ENCODE peak calls at places on chromosomes 4 and X, in nine cellular contexts. G is upper lobe of right lung; C is CD8-positive, alpha-beta memory T cell; N is left ventricle myocardium inferior; R is naive thymus-derived CD4-positive, alpha-beta T cell; U is cardiac muscle cell; K is GM23248; W is right lobe of liver; L is substantia nigra. Q is an unnamed sample.

GRCh38 chr4:53014368-53014767 is 152.3 kb downstream of the RASL11B start:
- DNase-seq in N (no peak), G (no peak), W (no peak), U (no peak), L (no peak), K (no peak), R (no peak), C (no peak), Q (no peak)

GRCh38 chrX:1093112-1093511 is 119.3 kb downstream of the CRLF2 start:
- DNase-seq in K (no peak), N (no peak), L (no peak), C (no peak), R (peak), U (no peak), W (no peak), G (no peak), Q (no peak)

GRCh38 chrX:153533041-153533565 is 15.7 kb downstream of the ATP2B3 start:
- DNase-seq in N (no peak), C (no peak), R (no peak), W (no peak), L (no peak), G (no peak), K (no peak), U (no peak), Q (no peak)

GRCh38 chrX:22575161-22575845 is 302.6 kb downstream of the CBLL2 start:
- DNase-seq in W (no peak), R (no peak), K (peak), C (no peak), N (no peak), G (no peak), U (no peak), L (no peak), Q (no peak)

GRCh38 chrX:139826065-139827044 is 106.5 kb downstream of the ATP11C start:
- DNase-seq in W (peak), R (no peak), N (no peak), L (peak), U (peak), G (no peak), K (peak), C (no peak), Q (no peak)

GRCh38 chrX:26100421-26100920 is 37.7 kb upstream of the MAGEB18 start:
- DNase-seq in R (no peak), G (no peak), L (no peak), W (no peak), C (no peak), N (no peak), U (no peak), K (no peak), Q (no peak)

GRCh38 chr4:43277003-43277402 is 384.5 kb downstream of the GRXCR1 start:
- DNase-seq in N (no peak), R (no peak), G (no peak), C (no peak), W (no peak), U (peak), L (no peak), K (peak), Q (no peak)

GRCh38 chrX:69107231-69107739 is 58.0 kb downstream of the PJA1 start:
- DNase-seq in C (no peak), L (no peak), K (no peak), W (no peak), N (peak), G (no peak), R (no peak), U (peak), Q (no peak)

GRCh38 chr4:1501754-1502500 is 95.7 kb upstream of the NKX1-1 start:
- DNase-seq in G (peak), C (peak), R (no peak), W (peak), N (no peak), K (no peak), L (no peak), U (no peak), Q (no peak)

GRCh38 chr4:124432500-124432899 is 280.0 kb downstream of the ANKRD50 start:
- DNase-seq in C (no peak), R (no peak), N (no peak), K (peak), W (no peak), L (no peak), U (peak), G (no peak), Q (no peak)

GRCh38 chr4:97910005-97910404 is 233.3 kb downstream of the STPG2 start:
- DNase-seq in C (no peak), R (no peak), K (no peak), G (no peak), U (no peak), W (no peak), N (no peak), L (no peak), Q (no peak)

GRCh38 chr4:176654565-176655216 is 138.0 kb downstream of the VEGFC start:
- DNase-seq in L (no peak), R (no peak), U (no peak), N (no peak), K (no peak), C (no peak), G (no peak), W (no peak), Q (no peak)

GRCh38 chr4:68347845-68348244 is 2.0 kb downstream of the YTHDC1 start:
- DNase-seq in W (no peak), C (no peak), K (no peak), R (no peak), U (no peak), G (no peak), L (no peak), N (no peak), Q (no peak)

GRCh38 chr4:107579099-107579498 is 140.9 kb downstream of the PAPSS1 start:
- DNase-seq in U (no peak), G (no peak), C (no peak), L (no peak), N (no peak), R (no peak), K (no peak), W (no peak), Q (no peak)

GRCh38 chr4:25019501-25019900 is 11.2 kb downstream of the LGI2 start:
- DNase-seq in U (no peak), W (no peak), K (no peak), C (no peak), L (no peak), G (no peak), N (no peak), R (no peak), Q (no peak)

GRCh38 chr4:169268951-169269781 is 1.6 kb downstream of the SH3RF1 start:
- DNase-seq in N (no peak), U (peak), K (peak), C (no peak), L (no peak), R (no peak), G (no peak), W (peak), Q (no peak)

GRCh38 chr4:114263233-114263632 is 283.8 kb upstream of the ARSJ start:
- DNase-seq in K (peak), N (no peak), L (no peak), W (no peak), R (no peak), C (no peak), G (no peak), U (peak), Q (no peak)

GRCh38 chr4:7761720-7762119 is 177.9 kb downstream of the AFAP1 start:
- DNase-seq in U (peak), C (peak), R (peak), W (no peak), G (peak), K (peak), N (peak), L (peak), Q (peak)

GRCh38 chr4:67103001-67103737 is 442.1 kb downstream of the CENPC start:
- DNase-seq in G (no peak), C (no peak), R (no peak), W (no peak), L (no peak), U (no peak), K (no peak), N (no peak), Q (no peak)

GRCh38 chrX:69285881-69286545 is 120.8 kb upstream of the PJA1 start:
- DNase-seq in L (peak), W (peak), K (peak), U (peak), C (peak), N (peak), G (peak), R (peak), Q (no peak)

DNA sequence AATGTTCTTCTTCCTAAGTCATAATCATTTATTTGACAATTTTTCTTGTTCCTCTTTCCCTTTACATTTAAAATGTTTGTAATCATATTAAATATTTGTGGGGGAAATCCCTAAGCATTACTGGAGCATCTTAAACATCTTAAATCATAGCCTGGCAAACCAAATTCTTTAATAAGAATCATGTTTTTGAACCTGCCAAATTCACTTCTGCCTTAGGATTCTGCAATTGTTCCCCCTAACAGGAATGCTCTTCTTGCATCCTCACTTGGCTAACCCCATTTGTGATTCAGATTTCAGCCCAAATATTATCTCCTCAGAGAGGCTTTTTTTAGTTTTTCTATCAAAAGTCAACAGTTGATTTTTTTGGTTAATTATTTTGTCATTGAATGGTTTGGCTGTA is 241.2 kb downstream of the MAPK10 start:
- DNase-seq in C (no peak), G (no peak), U (no peak), W (no peak), K (peak), R (no peak), L (no peak), N (no peak), Q (no peak)
- H3K27ac ChIP-seq in C (no peak), G (no peak), U (no peak), W (no peak), K (peak), R (no peak), L (no peak), N (no peak), Q (no peak)

DNA sequence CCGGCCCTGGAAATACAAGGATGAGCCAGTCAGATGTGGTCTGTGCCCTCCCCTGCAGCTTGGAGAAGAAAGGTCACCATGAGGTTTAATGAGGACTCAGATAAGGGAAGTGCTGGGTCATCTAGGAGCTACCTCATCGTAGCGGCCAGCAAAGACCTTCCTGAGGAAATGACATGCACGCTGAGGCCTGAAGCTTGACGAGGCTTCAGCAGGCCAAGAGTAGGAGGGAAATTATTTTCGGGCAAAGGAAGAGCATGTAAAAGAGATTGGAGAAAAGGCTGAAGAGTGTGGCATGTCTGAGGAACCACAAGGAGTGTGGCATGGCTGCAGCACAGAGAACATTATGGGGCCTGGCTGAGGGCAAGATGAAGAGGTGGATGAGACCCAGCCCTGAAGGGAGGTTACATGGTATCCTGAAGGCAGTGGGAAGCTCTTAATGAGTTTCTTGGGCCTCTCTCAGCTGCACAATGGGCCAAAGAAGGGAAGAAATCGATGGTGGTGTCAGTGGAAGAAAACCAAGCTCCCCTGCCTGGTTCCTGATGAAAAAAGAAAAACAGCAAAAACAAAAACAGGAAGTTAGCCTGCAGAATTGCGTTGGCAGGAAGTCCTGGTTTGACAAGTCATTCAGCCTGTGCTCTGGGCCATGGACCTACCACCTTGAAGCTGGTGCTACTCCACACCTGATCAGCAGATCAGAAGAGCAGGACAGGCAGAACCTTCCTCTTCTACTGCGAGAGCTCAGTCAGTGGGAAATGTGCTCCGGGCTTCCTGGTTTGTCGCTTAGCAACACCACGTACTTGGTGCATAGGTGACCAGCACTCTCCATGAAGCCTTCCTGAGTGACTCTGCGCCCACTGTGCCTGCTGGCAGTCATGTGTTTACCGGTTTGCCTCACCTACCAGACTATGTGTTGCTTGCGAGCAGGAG is 134.5 kb upstream of the KLF3 start:
- DNase-seq in L (no peak), C (peak), G (peak), U (no peak), W (peak), K (no peak), R (peak), N (peak), Q (no peak)
- H3K27ac ChIP-seq in L (peak), C (peak), G (peak), U (no peak), W (peak), K (no peak), R (peak), N (peak), Q (peak)

DNA sequence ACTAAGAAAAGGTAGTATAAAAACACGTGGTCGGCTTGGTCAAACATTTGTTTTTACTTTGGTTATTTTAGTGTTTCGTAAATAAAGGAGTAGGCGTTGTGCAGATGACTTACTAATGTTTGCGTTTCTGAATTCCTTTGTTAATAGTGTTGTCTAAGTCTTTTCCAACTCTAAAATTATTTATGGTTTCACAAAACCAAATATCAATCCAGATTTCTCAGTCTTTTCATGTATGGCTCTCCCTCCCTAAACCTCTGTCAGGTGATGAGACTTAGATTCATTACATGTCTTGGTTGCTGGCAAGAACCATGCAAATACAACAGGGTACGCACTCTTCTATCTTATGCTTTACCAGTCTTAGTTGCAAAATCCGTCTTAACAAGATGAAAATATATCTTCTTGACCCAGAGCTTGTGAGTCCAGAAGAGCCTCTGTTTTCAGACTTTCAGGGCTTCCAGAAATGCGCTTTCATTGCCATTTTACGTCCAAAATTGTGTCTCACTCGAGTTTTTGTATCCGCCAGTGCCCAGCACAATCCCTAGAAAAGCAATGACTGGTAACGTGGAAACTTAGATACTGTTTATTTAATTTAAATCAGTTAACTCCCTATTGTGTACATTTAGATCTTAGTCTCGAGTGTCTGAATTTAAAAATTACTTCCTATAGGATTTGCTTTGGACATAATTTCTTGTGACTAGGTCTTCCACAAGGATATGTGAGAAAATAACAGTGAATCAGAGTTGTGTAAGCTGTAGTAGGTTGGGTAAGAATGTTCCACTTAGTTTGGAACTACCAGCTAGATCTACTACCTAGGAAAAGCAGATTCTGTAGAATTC is 861 bp downstream of the MTHFD2L start:
- DNase-seq in N (no peak), U (peak), K (peak), R (no peak), G (no peak), L (no peak), W (no peak), C (no peak), Q (no peak)
- H3K27ac ChIP-seq in N (peak), U (peak), K (peak), R (peak), G (peak), L (peak), W (peak), C (peak), Q (no peak)

DNA sequence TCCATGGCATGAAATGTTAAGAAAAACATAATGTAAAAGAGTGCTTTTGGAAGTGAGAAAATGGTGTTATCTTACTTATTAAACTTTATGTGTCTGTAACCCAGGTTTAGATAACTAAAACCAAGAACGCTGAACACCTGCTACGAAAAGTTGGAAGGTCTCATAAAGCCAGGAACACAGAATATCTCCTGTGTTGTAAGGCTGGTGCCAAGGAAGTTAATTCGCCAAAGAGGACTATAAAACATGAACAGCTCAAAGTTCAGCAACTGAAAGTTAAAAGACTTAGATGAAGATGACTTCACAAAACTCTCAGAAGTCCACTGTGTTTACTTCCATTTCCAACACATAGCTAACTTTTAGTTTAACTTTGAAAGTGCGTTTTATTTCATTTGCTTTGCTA is 54.3 kb downstream of the GPRIN3 start:
- DNase-seq in L (no peak), C (no peak), K (no peak), U (no peak), N (no peak), R (no peak), G (no peak), W (no peak), Q (no peak)
- H3K27ac ChIP-seq in L (no peak), C (no peak), K (no peak), U (no peak), N (no peak), R (no peak), G (no peak), W (no peak), Q (peak)

GRCh38 chrX:46965125-46965758 is 53.0 kb downstream of the JADE3 start:
- DNase-seq in U (peak), L (no peak), G (no peak), N (no peak), W (no peak), R (no peak), K (peak), C (no peak), Q (no peak)
- H3K27ac ChIP-seq in U (no peak), L (no peak), G (no peak), N (no peak), W (no peak), R (no peak), K (peak), C (no peak), Q (no peak)

DNA sequence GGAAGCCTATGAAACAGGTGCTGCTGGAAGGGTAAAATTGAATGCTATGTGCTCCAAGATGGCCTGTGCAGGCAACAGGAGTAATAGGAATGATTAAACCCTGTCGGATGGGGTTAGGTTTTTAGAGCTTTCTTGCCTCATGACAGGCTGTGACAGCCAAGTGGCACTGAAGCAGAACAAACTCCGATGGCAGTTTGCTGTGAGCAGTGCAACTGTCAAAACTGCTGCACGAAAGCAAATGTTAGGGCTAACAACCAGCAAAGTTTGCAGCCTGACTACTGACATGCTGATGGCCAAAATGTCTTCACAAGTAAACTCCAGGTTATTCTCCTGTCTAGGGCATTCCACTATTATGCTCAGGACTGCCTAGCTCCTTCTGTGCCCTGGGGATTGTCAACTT is 486.8 kb upstream of the TENM3 start:
- DNase-seq in R (no peak), W (no peak), G (no peak), L (no peak), U (no peak), C (no peak), K (no peak), N (no peak), Q (no peak)
- H3K27ac ChIP-seq in R (no peak), W (no peak), G (no peak), L (no peak), U (no peak), C (no peak), K (no peak), N (no peak), Q (no peak)

GRCh38 chr4:95539056-95539455 is 9.7 kb downstream of the UNC5C start:
- DNase-seq in L (no peak), R (no peak), W (no peak), K (no peak), N (no peak), U (no peak), C (no peak), G (no peak), Q (no peak)
- H3K27ac ChIP-seq in L (peak), R (no peak), W (no peak), K (no peak), N (peak), U (peak), C (no peak), G (peak), Q (peak)

DNA sequence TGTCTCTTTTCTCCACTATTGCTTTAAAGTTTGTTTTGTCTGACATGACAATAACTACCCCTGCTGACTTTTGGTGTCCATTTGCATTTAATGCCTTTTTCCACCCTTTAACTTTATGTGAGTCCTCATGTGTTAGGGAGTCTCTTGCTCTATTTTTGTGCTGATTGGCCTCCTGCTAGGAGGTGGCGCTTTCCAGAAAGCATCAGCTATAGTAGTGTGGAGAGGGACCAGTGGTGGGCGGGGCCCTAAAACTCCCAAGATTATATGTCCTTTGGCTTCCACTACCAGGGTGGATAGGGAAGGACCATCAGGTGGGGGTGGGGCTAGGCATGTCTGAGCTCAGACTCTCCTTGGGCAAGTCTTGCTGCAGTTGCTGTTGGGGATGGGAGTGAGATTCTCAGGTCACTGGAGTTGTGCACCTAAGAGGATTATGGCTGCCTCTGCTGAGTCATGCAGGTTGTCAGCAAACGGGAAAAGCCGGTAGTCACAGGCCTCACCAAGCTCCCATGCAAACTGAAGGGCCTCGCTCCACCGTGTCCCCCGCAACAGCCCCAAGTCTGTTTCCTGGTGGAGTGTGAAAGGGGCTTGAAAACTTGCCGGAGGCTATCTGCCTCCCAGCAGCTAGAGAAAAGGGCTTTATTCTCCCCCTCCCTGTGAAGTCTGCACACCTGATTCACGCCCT is 156.3 kb downstream of the CPEB2 start:
- DNase-seq in G (no peak), U (no peak), R (no peak), N (no peak), W (no peak), K (no peak), L (no peak), C (no peak), Q (no peak)
- H3K27ac ChIP-seq in G (no peak), U (no peak), R (no peak), N (no peak), W (no peak), K (no peak), L (no peak), C (no peak), Q (no peak)

GRCh38 chr4:78661923-78662521 is 110.5 kb downstream of the ANXA3 start:
- DNase-seq in U (peak), N (no peak), K (peak), G (no peak), L (no peak), W (no peak), C (no peak), R (no peak), Q (no peak)
- H3K27ac ChIP-seq in U (no peak), N (peak), K (peak), G (peak), L (peak), W (no peak), C (no peak), R (no peak), Q (peak)